ENCODE peak calls at places on chromosomes 6 and 20, in four cellular contexts. P is HepG2, H is H1, G is K562. W is an unnamed sample.

GRCh38 chr6:113344969-113345368 is 512.2 kb upstream of the MARCKS start:
- DNase-seq in H (no peak), P (no peak), G (no peak), W (no peak)

GRCh38 chr6:19415605-19416326 is 421.4 kb upstream of the ID4 start:
- DNase-seq in H (no peak), G (no peak), P (no peak), W (no peak)

GRCh38 chr6:28871335-28872156 is 52.2 kb downstream of the TRIM27 start:
- DNase-seq in G (no peak), H (no peak), P (no peak), W (no peak)

GRCh38 chr20:37921341-37921929 is 18.5 kb downstream of the VSTM2L start:
- DNase-seq in G (no peak), P (no peak), H (no peak), W (peak; percentile 51)

GRCh38 chr20:50353289-50353961 is 156.8 kb upstream of the PTPN1 start:
- DNase-seq in H (no peak), G (no peak), P (peak; percentile 61), W (no peak)

GRCh38 chr6:27772261-27773001 is 139.8 kb downstream of the OR2B2 start:
- DNase-seq in P (peak; percentile 81), G (peak; percentile 85), H (peak; percentile 94), W (no peak)

GRCh38 chr6:48067148-48067709 is 43.8 kb downstream of the PTCHD4 start:
- DNase-seq in G (no peak), H (no peak), P (peak; percentile 63), W (no peak)

GRCh38 chr6:134216304-134217029 is 101.4 kb downstream of the SGK1 start:
- DNase-seq in P (no peak), G (peak; percentile 32), H (no peak), W (no peak)

GRCh38 chr6:130382872-130383490 is 17.2 kb downstream of the TMEM200A start:
- DNase-seq in G (no peak), H (no peak), P (no peak), W (no peak)

GRCh38 chr6:112269165-112269564 is 14.8 kb upstream of the LAMA4 start:
- DNase-seq in G (no peak), P (no peak), H (no peak), W (no peak)

GRCh38 chr20:38165966-38166706 is 1.1 kb upstream of the TGM2 start:
- DNase-seq in H (no peak), P (peak; percentile 55), G (no peak), W (no peak)

GRCh38 chr6:53059648-53060589 is 5.3 kb upstream of the FBXO9 start:
- DNase-seq in H (no peak), P (no peak), G (no peak), W (no peak)

GRCh38 chr6:131914967-131915751 is 36.0 kb downstream of the CCN2 start:
- DNase-seq in G (peak; percentile 41), H (no peak), P (peak; percentile 69), W (peak; percentile 24)

GRCh38 chr6:28643017-28643740 is 117.5 kb downstream of the GPX5 start:
- DNase-seq in G (peak; percentile 40), H (peak; percentile 83), P (peak; percentile 69), W (peak; percentile 36)

GRCh38 chr6:116397960-116398359 is 27.2 kb downstream of the DSE start:
- DNase-seq in H (no peak), G (no peak), P (no peak), W (no peak)

GRCh38 chr6:160831751-160832150 is 129.7 kb downstream of the PLG start:
- DNase-seq in G (no peak), H (no peak), P (peak; percentile 32), W (no peak)

GRCh38 chr6:141359953-141360352 is 772.8 kb upstream of the GJE1 start:
- DNase-seq in P (no peak), H (no peak), G (no peak), W (no peak)

GRCh38 chr20:51156041-51156795 is 133.3 kb upstream of the KCNG1 start:
- DNase-seq in P (no peak), G (no peak), H (peak; percentile 37), W (no peak)

GRCh38 chr6:142566628-142567396 is 265.0 kb downstream of the ADGRG6 start:
- DNase-seq in H (peak; percentile 92), P (peak; percentile 64), G (peak; percentile 75), W (peak; percentile 11)

GRCh38 chr6:19332806-19333460 is 504.2 kb upstream of the ID4 start:
- DNase-seq in H (no peak), G (no peak), P (no peak), W (no peak)

GRCh38 chr6:3751019-3751729 is at the start of gene PXDC1:
- DNase-seq in H (peak; percentile 70), P (no peak), G (no peak), W (no peak)

GRCh38 chr20:37378420-37378784 is 32.5 kb downstream of the SRC start:
- DNase-seq in H (no peak), P (no peak), G (no peak), W (no peak)

GRCh38 chr6:30757261-30757935 is 13.1 kb upstream of the IER3 start:
- DNase-seq in G (peak; percentile 39), H (no peak), P (no peak), W (no peak)

GRCh38 chr6:117078624-117079023 is 186.7 kb upstream of the VGLL2 start:
- DNase-seq in G (no peak), H (no peak), P (no peak), W (no peak)

GRCh38 chr20:1861347-1861987 is 33.7 kb upstream of the SIRPA start:
- DNase-seq in P (no peak), H (no peak), G (no peak), W (no peak)

GRCh38 chr20:54995553-54995952 is 520.2 kb downstream of the DOK5 start:
- DNase-seq in G (no peak), H (no peak), P (no peak), W (no peak)

GRCh38 chr20:25178563-25179438 is 16.7 kb upstream of the ENTPD6 start:
- DNase-seq in P (peak; percentile 67), H (peak; percentile 48), G (peak; percentile 36), W (no peak)

GRCh38 chr6:133286765-133287164 is 45.6 kb downstream of the EYA4 start:
- DNase-seq in G (no peak), P (no peak), H (no peak), W (no peak)

GRCh38 chr6:131995924-131996323 is 44.8 kb upstream of the CCN2 start:
- DNase-seq in H (no peak), P (no peak), G (no peak), W (no peak)

GRCh38 chr6:7976485-7977010 is 66.0 kb upstream of the TXNDC5 start:
- DNase-seq in H (no peak), G (no peak), P (no peak), W (no peak)

GRCh38 chr6:7974932-7975763 is 64.6 kb upstream of the TXNDC5 start:
- DNase-seq in H (no peak), P (peak; percentile 100), G (peak; percentile 89), W (no peak)

GRCh38 chr6:7974553-7974931 is 64.0 kb upstream of the TXNDC5 start:
- DNase-seq in H (no peak), P (no peak), G (no peak), W (no peak)

GRCh38 chr6:7973603-7974002 is 63.0 kb upstream of the TXNDC5 start:
- DNase-seq in G (no peak), P (peak; percentile 29), H (no peak), W (no peak)

DNA sequence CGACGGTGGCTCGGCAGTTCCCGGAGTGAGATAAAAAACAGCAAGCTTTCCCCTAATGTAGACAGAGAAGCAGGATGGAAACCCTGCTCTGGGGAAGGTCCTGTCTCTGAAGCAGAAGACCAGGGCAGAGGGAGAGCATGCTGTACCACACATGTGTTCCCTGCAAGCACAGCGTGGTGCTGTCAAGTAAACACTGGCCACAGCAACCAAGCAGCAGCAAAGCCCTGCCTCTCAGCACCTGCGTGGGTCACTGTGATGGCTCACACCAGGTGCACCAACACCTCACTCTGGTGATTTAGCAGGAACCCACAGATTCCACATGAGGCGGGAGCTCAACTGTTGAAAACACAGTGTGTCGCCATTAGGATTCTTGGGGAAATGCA is 65.2 kb upstream of the TXNDC5 start:
- DNase-seq in G (no peak), H (no peak), P (peak; percentile 27), W (no peak)
- TF ChIP-seq SIN3A in G (no peak), H (no peak), P (no peak), W (no peak)

DNA sequence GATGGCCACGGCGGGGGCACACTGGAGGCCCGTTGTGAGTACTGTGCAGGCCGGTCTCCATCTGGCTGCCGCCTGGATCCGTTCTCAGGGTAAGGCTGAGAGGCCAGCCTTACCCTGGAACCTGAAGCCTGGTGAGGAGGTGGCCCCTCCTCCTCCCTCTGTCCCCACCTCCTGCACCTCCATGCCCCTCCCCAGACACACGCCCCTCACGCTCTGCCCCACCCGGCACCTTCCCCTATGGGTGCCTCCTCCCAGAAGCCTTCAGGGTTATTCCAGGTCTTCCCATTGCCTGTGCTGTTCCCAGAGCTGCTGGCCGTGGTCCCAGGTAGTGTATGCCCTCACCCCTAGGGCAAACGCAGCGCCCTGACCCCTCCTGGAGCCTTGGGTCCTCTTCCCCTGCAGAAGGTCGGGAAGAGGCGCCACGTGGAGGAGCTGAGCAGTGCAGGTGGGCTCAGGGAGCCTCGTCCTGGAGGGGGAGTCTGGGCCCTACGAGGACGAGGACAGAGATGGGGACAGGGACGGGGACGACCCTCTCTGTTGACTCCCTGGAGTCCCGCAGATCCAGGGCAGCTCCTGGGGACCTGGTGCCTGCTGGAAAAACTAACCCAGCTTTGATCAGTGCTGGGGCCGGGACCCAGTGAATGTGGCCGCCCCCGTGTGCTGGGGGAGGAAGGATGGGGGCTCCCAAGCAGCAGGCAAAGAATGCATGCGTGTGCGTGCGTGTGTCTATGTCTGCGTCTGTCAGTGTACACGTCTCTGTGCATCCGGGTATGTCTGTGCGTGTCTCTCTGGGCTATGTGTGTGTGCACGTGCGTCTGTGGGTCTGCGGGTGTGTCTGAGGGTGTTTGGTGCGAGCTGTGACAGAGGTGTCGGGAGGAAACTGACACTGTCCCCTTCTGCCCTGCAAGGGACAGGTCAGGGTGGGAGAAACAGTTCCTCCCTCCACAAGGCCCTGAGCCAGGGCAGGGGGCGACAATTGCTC is 8.2 kb upstream of the HRH3 start:
- DNase-seq in G (no peak), P (peak; percentile 46), H (no peak), W (no peak)
- TF ChIP-seq BRCA1 in G (no peak), P (no peak), H (no peak), W (no peak)

DNA sequence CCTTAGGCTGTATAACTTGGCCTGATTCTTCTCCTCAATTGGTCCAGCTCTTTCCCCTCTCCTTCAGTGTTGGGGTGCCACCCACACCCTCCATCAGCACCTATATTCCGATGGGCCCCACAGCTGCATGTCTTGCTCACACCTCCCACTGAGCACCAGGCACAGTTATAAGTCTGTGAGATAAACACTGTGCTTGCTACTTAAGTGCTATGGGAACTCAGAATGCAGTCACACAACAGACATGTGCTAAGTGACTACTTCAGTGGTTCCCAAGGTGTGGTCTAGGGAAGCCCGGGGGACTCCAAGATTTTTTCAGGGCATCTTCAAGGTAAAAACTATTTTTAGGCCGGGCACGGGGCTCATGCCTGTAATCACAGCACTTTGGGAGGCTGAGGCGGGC is 7.3 kb downstream of the ZC3H12D start:
- DNase-seq in G (no peak), P (no peak), H (no peak), W (no peak)
- TF ChIP-seq SIN3A in G (no peak), P (no peak), H (no peak), W (no peak)

GRCh38 chr20:40255368-40255767 is 433.7 kb downstream of the MAFB start:
- DNase-seq in G (no peak), H (no peak), P (no peak), W (no peak)

GRCh38 chr20:40254023-40254772 is 434.8 kb downstream of the MAFB start:
- DNase-seq in G (no peak), P (no peak), H (no peak), W (no peak)

GRCh38 chr20:40249805-40250204 is 439.2 kb downstream of the MAFB start:
- DNase-seq in G (no peak), P (no peak), H (no peak), W (no peak)

GRCh38 chr20:40245829-40246228 is 443.2 kb downstream of the MAFB start:
- DNase-seq in G (no peak), P (no peak), H (no peak), W (no peak)

GRCh38 chr20:40251284-40251932 is 437.6 kb downstream of the MAFB start:
- DNase-seq in P (peak; percentile 70), G (peak; percentile 27), H (peak; percentile 76), W (no peak)
- TF ChIP-seq BRCA1 in P (no peak), G (no peak), H (no peak), W (no peak)